ENCODE peak calls at places on chromosomes 7 and 10, in seven cellular contexts. K is C1 segment of cervical spinal cord; H is CD8-positive, alpha-beta memory T cell; Y is GM06990; Z is HT1080; T is amniotic stem cell; A is hypothalamus. W is an unnamed sample.

GRCh38 chr10:102850025-102850518 is 4.0 kb upstream of the BORCS7 start:
- DNase-seq in Z (no peak), K (no peak), T (no peak), Y (no peak), A (no peak), H (no peak), W (no peak)

GRCh38 chr10:1149793-1150637 is 93.8 kb downstream of the WDR37 start:
- DNase-seq in Z (peak; percentile 13), A (no peak), Y (no peak), K (no peak), T (no peak), H (no peak), W (no peak)

GRCh38 chr7:71285614-71286013 is 153.7 kb downstream of the GALNT17 start:
- DNase-seq in Z (no peak), K (no peak), A (no peak), H (no peak), Y (no peak), T (no peak), W (no peak)

GRCh38 chr7:114972567-114972966 is 50.7 kb downstream of the MDFIC start:
- DNase-seq in Y (no peak), A (no peak), Z (no peak), H (no peak), K (no peak), T (no peak), W (no peak)

GRCh38 chr7:157265051-157265450 is 71.8 kb upstream of the DNAJB6 start:
- DNase-seq in A (no peak), Y (no peak), K (no peak), T (no peak), H (no peak), Z (no peak), W (no peak)

GRCh38 chr10:101941871-101942270 is 98.3 kb upstream of the KCNIP2 start:
- DNase-seq in A (no peak), Y (no peak), H (no peak), K (no peak), Z (peak; percentile 14), T (no peak), W (no peak)

GRCh38 chr7:73526892-73527821 is 5.1 kb upstream of the BAZ1B start:
- DNase-seq in K (no peak), Z (no peak), T (no peak), Y (no peak), H (no peak), A (no peak), W (peak; percentile 49)

GRCh38 chr7:90710466-90710850 is 114.3 kb downstream of the CDK14 start:
- DNase-seq in H (no peak), K (no peak), A (no peak), Y (no peak), Z (no peak), T (no peak), W (no peak)

GRCh38 chr7:47188653-47189315 is 393.1 kb downstream of the TNS3 start:
- DNase-seq in Y (no peak), A (no peak), H (no peak), T (no peak), K (no peak), Z (no peak), W (no peak)

GRCh38 chr7:107446531-107446930 is 23.3 kb upstream of the GPR22 start:
- DNase-seq in K (no peak), A (no peak), Z (peak; percentile 75), H (no peak), T (no peak), Y (no peak), W (no peak)

GRCh38 chr10:42898037-42898960 is 115.7 kb downstream of the BMS1 start:
- DNase-seq in Y (no peak), Z (no peak), K (no peak), H (no peak), A (no peak), T (no peak), W (no peak)

GRCh38 chr10:71569775-71570588 is 149.6 kb downstream of the C10orf105 start:
- DNase-seq in H (peak; percentile 62), Y (no peak), Z (peak; percentile 36), A (peak; percentile 79), K (peak; percentile 55), T (peak; percentile 6), W (no peak)

GRCh38 chr10:132704008-132704814 is 81.7 kb downstream of the NKX6-2 start:
- DNase-seq in Y (no peak), H (no peak), Z (no peak), A (no peak), K (no peak), T (no peak), W (no peak)

GRCh38 chr7:146956853-146957252 is 840.3 kb downstream of the CNTNAP2 start:
- DNase-seq in A (no peak), T (no peak), Z (peak; percentile 45), Y (no peak), H (no peak), K (no peak), W (peak; percentile 43)

GRCh38 chr7:120441850-120442249 is 168.9 kb downstream of the KCND2 start:
- DNase-seq in Y (peak; percentile 39), K (no peak), A (no peak), Z (no peak), T (no peak), H (no peak), W (no peak)

GRCh38 chr7:17097668-17098297 is 200.7 kb upstream of the AHR start:
- DNase-seq in K (no peak), A (no peak), Y (no peak), Z (no peak), T (no peak), H (no peak), W (no peak)

GRCh38 chr7:34453150-34453549 is 204.9 kb upstream of the NPSR1 start:
- DNase-seq in K (no peak), H (no peak), T (peak; percentile 13), Z (peak; percentile 31), Y (no peak), A (no peak), W (no peak)

GRCh38 chr7:79293655-79294142 is 159.8 kb downstream of the MAGI2 start:
- DNase-seq in A (no peak), K (no peak), Z (peak; percentile 68), Y (no peak), T (no peak), H (no peak), W (peak; percentile 92)